ENCODE peak calls at places on chromosomes 11 and 22, in six cellular contexts. X is neuronal stem cell, P is H9, H is IMR-90, M is H1, F is trophoblast cell. O is an unnamed sample.

GRCh38 chr11:75425422-75425821 is 7.6 kb downstream of the KLHL35 start:
- DNase-seq in X (no peak), P (peak; percentile 89), H (no peak), M (peak; percentile 85), F (no peak), O (no peak)

GRCh38 chr22:40203568-40203967 is 25.8 kb downstream of the TNRC6B start:
- DNase-seq in X (no peak), P (no peak), H (peak; percentile 38), M (no peak), F (no peak), O (no peak)

GRCh38 chr11:45180888-45181594 is 34.6 kb downstream of the PRDM11 start:
- DNase-seq in X (peak; percentile 38), P (peak; percentile 69), H (peak; percentile 41), M (no peak), F (no peak), O (peak; percentile 80)

GRCh38 chr11:111840143-111840542 is 31.2 kb downstream of the ALG9 start:
- DNase-seq in X (peak; percentile 23), P (no peak), H (no peak), M (no peak), F (no peak), O (no peak)

GRCh38 chr11:15627560-15627959 is 512.8 kb downstream of the INSC start:
- DNase-seq in X (no peak), P (no peak), H (peak; percentile 74), M (no peak), F (no peak), O (peak; percentile 59)

GRCh38 chr22:27114186-27114585 is 456.8 kb downstream of the MIAT start:
- DNase-seq in X (no peak), P (no peak), H (no peak), M (no peak), F (no peak), O (no peak)

GRCh38 chr22:45262931-45263789 is 21.6 kb upstream of the UPK3A start:
- DNase-seq in X (no peak), P (no peak), H (no peak), M (no peak), F (peak; percentile 73), O (no peak)

GRCh38 chr22:19802881-19803735 is 42.5 kb downstream of the TBX1 start:
- DNase-seq in X (no peak), P (no peak), H (no peak), M (no peak), F (no peak), O (no peak)

GRCh38 chr11:106464728-106465127 is 387.3 kb downstream of the AASDHPPT start:
- DNase-seq in X (no peak), P (no peak), H (no peak), M (no peak), F (no peak), O (no peak)

GRCh38 chr11:58394195-58394594 is 12.5 kb downstream of the OR5B3 start:
- DNase-seq in X (no peak), P (no peak), H (peak; percentile 82), M (no peak), F (peak; percentile 59), O (peak; percentile 8)

GRCh38 chr11:113549611-113550061 is 74.4 kb upstream of the DRD2 start:
- DNase-seq in X (no peak), P (no peak), H (no peak), M (no peak), F (no peak), O (no peak)

GRCh38 chr11:35539256-35539655 is 13.8 kb upstream of the PAMR1 start:
- DNase-seq in X (no peak), P (no peak), H (no peak), M (no peak), F (no peak), O (no peak)

GRCh38 chr11:45665206-45665932 is at the start of gene CHST1:
- DNase-seq in X (no peak), P (peak; percentile 51), H (no peak), M (peak; percentile 64), F (no peak), O (peak; percentile 40)

GRCh38 chr22:26697151-26697550 is 39.8 kb downstream of the MIAT start:
- DNase-seq in X (no peak), P (no peak), H (no peak), M (no peak), F (no peak), O (no peak)

GRCh38 chr11:122344281-122344680 is 228.3 kb upstream of the BLID start:
- DNase-seq in X (no peak), P (no peak), H (peak; percentile 94), M (no peak), F (no peak), O (peak; percentile 47)

GRCh38 chr11:45262900-45263299 is 23.2 kb downstream of the SYT13 start:
- DNase-seq in X (no peak), P (no peak), H (no peak), M (no peak), F (no peak), O (no peak)

GRCh38 chr22:50737728-50738648 is at the start of gene ACR:
- DNase-seq in X (no peak), P (no peak), H (no peak), M (no peak), F (no peak), O (no peak)

GRCh38 chr11:70625921-70626518 is 227.7 kb downstream of the CTTN start:
- DNase-seq in X (no peak), P (no peak), H (no peak), M (no peak), F (no peak), O (no peak)

GRCh38 chr11:121321614-121322243 is 29.2 kb downstream of the SC5D start:
- DNase-seq in X (peak; percentile 12), P (peak; percentile 67), H (peak; percentile 1), M (no peak), F (no peak), O (peak; percentile 7)

GRCh38 chr11:121323208-121323607 is 30.6 kb downstream of the SC5D start:
- DNase-seq in X (no peak), P (no peak), H (no peak), M (no peak), F (no peak), O (no peak)

DNA sequence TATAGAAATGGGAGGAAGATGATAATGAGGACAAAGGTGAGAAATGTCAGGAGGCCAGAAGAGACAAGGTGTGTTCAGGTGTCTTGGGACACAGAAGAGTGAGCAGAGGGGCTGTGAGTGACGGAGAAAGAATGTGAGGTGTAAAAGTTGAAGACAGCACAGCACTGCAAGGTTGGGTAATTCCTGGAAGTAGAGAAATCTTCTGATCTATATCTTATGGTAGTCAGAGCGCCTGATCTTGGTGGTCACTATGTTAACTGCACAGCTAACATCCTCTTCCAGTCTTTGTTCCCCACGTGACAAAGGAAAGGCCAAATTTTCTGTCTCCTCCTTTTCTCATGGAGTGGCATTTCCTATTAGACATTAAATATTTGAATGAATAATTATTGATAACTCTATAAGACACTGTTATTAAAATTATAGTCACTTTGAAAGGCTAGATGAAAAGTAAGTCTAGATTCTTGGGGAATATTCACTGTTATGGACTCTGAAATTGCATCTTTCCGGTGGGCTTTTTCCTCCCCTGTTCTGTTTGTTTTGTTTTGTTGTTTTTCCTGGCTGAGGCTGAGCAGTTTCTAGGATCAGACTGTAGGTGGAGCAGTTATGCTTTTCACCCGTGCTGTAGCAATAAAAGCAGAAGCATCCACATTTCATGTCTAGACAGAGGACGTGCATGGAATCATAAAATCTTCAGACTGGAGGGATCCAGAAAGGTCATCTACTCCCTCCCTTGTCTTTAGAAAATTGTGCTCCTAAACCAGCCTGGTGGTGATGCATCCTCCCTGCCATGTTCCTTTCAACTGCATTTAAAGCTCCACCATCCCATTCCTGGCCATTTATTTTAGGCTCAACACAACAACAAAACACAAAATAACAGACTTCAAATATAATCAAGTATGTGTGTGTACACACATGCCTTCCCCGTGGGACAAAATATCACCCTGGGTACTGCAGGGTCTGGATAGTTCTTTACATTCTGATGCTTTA is 26.6 kb downstream of the SC5D start:
- DNase-seq in X (peak; percentile 32), P (no peak), H (peak; percentile 56), M (no peak), F (peak; percentile 10), O (peak; percentile 60)
- H2AK5ac ChIP-seq in X (no peak overlapping the region), P (no peak overlapping the region), H (no peak overlapping the region), M (peak overlapping the region; percentile 47), F (no peak overlapping the region), O (no peak overlapping the region)

DNA sequence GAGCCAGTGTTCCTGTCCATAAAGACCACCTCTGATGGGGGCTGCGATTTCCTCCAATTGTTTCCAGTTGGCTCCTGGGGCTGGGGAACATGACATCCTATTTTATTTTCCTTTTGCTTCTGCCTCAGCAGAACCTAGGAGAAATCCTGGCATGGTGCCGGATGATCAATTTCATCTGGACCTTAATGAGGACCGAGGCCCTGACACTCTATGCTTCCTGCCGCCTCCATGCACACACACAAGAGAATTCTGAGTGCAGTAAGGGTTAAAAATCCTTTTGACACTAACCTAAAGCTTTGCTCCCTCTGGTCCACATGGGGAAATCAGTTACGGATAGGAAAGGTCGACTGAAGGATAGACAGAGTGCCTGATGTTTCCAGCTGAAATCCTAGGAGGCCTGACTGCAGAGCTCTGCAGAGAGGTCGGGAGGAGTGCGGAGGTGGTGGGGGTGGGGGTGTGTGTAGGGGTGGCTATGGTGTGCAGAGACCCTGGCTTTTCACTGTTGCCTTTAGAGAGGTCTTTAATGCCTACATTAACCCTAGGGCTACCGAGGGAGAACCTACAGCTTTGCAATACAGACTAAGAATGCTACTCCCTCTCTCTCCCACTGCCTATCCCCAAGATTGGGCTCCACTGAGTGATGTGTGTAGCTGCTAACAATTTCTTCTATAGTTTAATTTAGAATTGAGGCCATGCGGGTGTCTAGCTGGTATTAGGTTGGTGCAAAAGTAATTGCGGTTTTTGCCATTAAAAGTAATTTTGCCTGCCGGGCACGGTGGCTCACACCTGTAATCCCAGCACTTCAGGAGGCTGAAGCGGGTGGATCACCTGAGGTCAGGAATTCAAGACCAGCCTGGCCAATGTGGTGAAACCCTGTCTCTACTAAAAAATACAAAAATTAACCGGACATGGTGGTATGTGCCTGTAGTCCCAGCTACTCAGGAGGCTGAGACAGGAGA is 53.6 kb upstream of the INCENP start:
- DNase-seq in X (no peak), P (no peak), H (no peak), M (no peak), F (peak; percentile 66), O (no peak)
- H2AFZ ChIP-seq in X (peak overlapping the region; percentile 63), P (no peak overlapping the region), H (no peak overlapping the region), M (no peak overlapping the region), F (no peak overlapping the region), O (no peak overlapping the region)

GRCh38 chr11:312092-312816 is 1.6 kb upstream of the IFITM1 start:
- DNase-seq in X (no peak), P (no peak), H (no peak), M (no peak), F (no peak), O (no peak)
- H2AK5ac ChIP-seq in X (peak overlapping the region; percentile 8), P (no peak overlapping the region), H (peak overlapping the region; percentile 18), M (peak overlapping the region; percentile 90), F (no peak overlapping the region), O (peak overlapping the region; percentile 61)

DNA sequence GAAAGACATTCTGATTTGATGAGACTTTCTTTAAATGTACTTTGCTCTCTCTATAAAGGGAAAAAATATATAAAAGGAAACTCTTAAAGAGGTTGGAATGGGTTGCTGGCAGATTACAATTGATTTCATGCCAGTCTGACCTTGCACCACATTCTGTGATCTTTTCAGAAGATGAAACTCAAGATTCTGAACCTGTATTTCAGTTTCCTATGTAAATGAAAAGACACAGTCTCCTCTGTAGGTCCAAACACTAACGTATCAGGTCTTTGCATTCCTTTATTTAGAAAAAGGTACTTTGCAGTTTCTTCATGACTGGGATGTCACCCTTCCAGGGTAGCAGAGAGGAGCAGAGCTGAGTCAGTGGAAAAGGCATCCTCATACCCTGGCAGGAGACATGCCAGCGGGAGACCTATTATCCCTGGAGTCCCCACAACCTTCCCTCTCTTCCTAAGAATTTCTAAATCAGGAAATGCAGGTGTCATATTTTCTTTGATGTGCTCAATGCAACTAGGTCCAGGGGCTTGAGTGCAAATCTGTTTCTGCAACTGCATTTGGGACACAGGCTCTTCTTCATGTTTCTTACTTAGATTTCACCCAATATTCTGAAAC is 282.6 kb downstream of the CADM1 start:
- DNase-seq in X (no peak), P (no peak), H (no peak), M (no peak), F (no peak), O (no peak)
- H2AFZ ChIP-seq in X (no peak overlapping the region), P (no peak overlapping the region), H (no peak overlapping the region), M (no peak overlapping the region), F (no peak overlapping the region), O (no peak overlapping the region)